ENCODE peak calls at places on chromosome 5, in seven cellular contexts. R, J, A, O, S, P and B are unnamed samples.

GRCh38 chr5:611731-612486 is at the start of gene CEP72:
- DNase-seq in A (peak; percentile 86), S (peak; percentile 78), O (peak; percentile 88), R (peak; percentile 60), J (peak; percentile 78), P (peak; percentile 76), B (peak; percentile 85)

GRCh38 chr5:21807953-21808352 is 1045.2 kb downstream of the CDH12 start:
- DNase-seq in O (no peak), R (no peak), P (peak; percentile 19), S (no peak), J (no peak), A (no peak), B (peak; percentile 83)

GRCh38 chr5:75509956-75510355 is 1.5 kb downstream of the CERT1 start:
- DNase-seq in O (no peak), R (peak; percentile 27), A (no peak), S (peak; percentile 19), P (peak; percentile 60), J (peak; percentile 35), B (peak; percentile 29)

GRCh38 chr5:72138943-72139467 is 31.7 kb downstream of the MAP1B start:
- DNase-seq in O (no peak), P (peak; percentile 97), R (peak; percentile 87), S (peak; percentile 2), A (no peak), J (peak; percentile 95), B (peak; percentile 51)

GRCh38 chr5:53607896-53608295 is 47.5 kb downstream of the NDUFS4 start:
- DNase-seq in O (no peak), A (no peak), R (no peak), S (no peak), J (no peak), P (peak; percentile 40), B (peak; percentile 2)

GRCh38 chr5:36629729-36630128 is 23.3 kb downstream of the SLC1A3 start:
- DNase-seq in A (no peak), S (no peak), P (no peak), R (no peak), O (no peak), J (no peak), B (no peak)

GRCh38 chr5:65359981-65360380 is 121.7 kb downstream of the ADAMTS6 start:
- DNase-seq in J (no peak), S (no peak), O (no peak), R (no peak), A (no peak), P (peak; percentile 34), B (no peak)

GRCh38 chr5:179166171-179166885 is 106.2 kb downstream of the ZNF354C start:
- DNase-seq in R (no peak), O (no peak), A (no peak), P (no peak), S (no peak), J (no peak), B (no peak)

GRCh38 chr5:139660916-139661814 is 13.0 kb downstream of the CXXC5 start:
- DNase-seq in O (peak; percentile 62), J (peak; percentile 96), S (peak; percentile 75), A (no peak), R (peak; percentile 95), P (peak; percentile 95), B (peak; percentile 97)

GRCh38 chr5:90379652-90380051 is 29.9 kb downstream of the CETN3 start:
- DNase-seq in A (no peak), R (no peak), P (no peak), O (no peak), S (no peak), J (no peak), B (no peak)

GRCh38 chr5:143641549-143641955 is 170.4 kb upstream of the HMHB1 start:
- DNase-seq in O (no peak), S (no peak), P (peak; percentile 82), J (no peak), A (no peak), R (no peak), B (no peak)

GRCh38 chr5:2093859-2094615 is 211.3 kb upstream of the IRX4 start:
- DNase-seq in S (no peak), A (no peak), J (peak; percentile 16), R (peak; percentile 13), O (no peak), P (no peak), B (peak; percentile 92)

GRCh38 chr5:171647043-171647899 is 138.3 kb upstream of the SMIM23 start:
- DNase-seq in P (peak; percentile 79), R (peak; percentile 91), O (no peak), S (peak; percentile 89), J (no peak), A (no peak), B (peak; percentile 78)

GRCh38 chr5:138466900-138467710 is 1.8 kb downstream of the EGR1 start:
- DNase-seq in P (peak; percentile 38), O (no peak), J (peak; percentile 41), S (no peak), R (no peak), A (no peak), B (no peak)

GRCh38 chr5:43312699-43313034 is 545 bp downstream of the HMGCS1 start:
- DNase-seq in A (no peak), O (no peak), P (no peak), S (peak; percentile 43), J (no peak), R (peak; percentile 32), B (peak; percentile 30)

GRCh38 chr5:113760486-113760885 is 247.0 kb downstream of the YTHDC2 start:
- DNase-seq in J (no peak), O (no peak), R (peak; percentile 30), S (no peak), A (no peak), P (no peak), B (no peak)

GRCh38 chr5:93364386-93364785 is 216.6 kb downstream of the NR2F1-AS1 start:
- DNase-seq in S (no peak), R (no peak), J (no peak), A (no peak), P (no peak), O (no peak), B (no peak)

GRCh38 chr5:153598099-153598498 is 107.6 kb downstream of the GRIA1 start:
- DNase-seq in A (no peak), O (no peak), R (no peak), S (no peak), J (no peak), P (no peak), B (no peak)

GRCh38 chr5:131475416-131476045 is 159.5 kb downstream of the RAPGEF6 start:
- DNase-seq in R (no peak), S (no peak), P (peak; percentile 25), J (peak; percentile 32), A (no peak), O (no peak), B (no peak)

GRCh38 chr5:177495243-177496060 is 2.0 kb downstream of the PDLIM7 start:
- DNase-seq in P (peak; percentile 88), J (peak; percentile 78), A (no peak), R (peak; percentile 96), O (no peak), S (no peak), B (no peak)

GRCh38 chr5:110354896-110355295 is 371.6 kb downstream of the TMEM232 start:
- DNase-seq in A (no peak), P (no peak), O (peak; percentile 12), S (no peak), R (no peak), J (no peak), B (no peak)

GRCh38 chr5:58259685-58260152 is 200.2 kb downstream of the PLK2 start:
- DNase-seq in O (no peak), A (no peak), S (no peak), J (peak; percentile 91), P (peak; percentile 98), R (peak; percentile 99), B (peak; percentile 80)